ENCODE peak calls at places on chromosomes 5 and 9, in four cellular contexts. One of them, this sample, is unnamed.

GRCh38 chr5:54793612-54794436 is 191.6 kb downstream of the ESM1 start:
- DNase-seq in A549: no peak
- DNase-seq in mesothelial cell of epicardium: no peak
- DNase-seq in cerebellar cortex: no peak
- DNase-seq in this sample: no peak

GRCh38 chr5:112973036-112973435 is 3.6 kb upstream of the DCP2 start:
- DNase-seq in mesothelial cell of epicardium: no peak
- DNase-seq in cerebellar cortex: no peak
- DNase-seq in A549: no peak
- DNase-seq in this sample: no peak

GRCh38 chr5:139065296-139065695 is 132.9 kb downstream of the SIL1 start:
- DNase-seq in mesothelial cell of epicardium: no peak
- DNase-seq in cerebellar cortex: no peak
- DNase-seq in A549: no peak
- DNase-seq in this sample: no peak

GRCh38 chr9:95261890-95262289 is 55.6 kb downstream of the FANCC start:
- DNase-seq in A549: no peak
- DNase-seq in cerebellar cortex: no peak
- DNase-seq in mesothelial cell of epicardium: no peak
- DNase-seq in this sample: peak; percentile 69

GRCh38 chr5:35745193-35745592 is 111.5 kb upstream of the IL7R start:
- DNase-seq in cerebellar cortex: no peak
- DNase-seq in mesothelial cell of epicardium: no peak
- DNase-seq in A549: no peak
- DNase-seq in this sample: no peak

GRCh38 chr5:34043099-34043876 is at the start of gene C1QTNF3:
- DNase-seq in A549: no peak
- DNase-seq in cerebellar cortex: peak; percentile 20
- DNase-seq in mesothelial cell of epicardium: no peak
- DNase-seq in this sample: no peak

GRCh38 chr5:38938424-38938823 is 92.6 kb downstream of the OSMR start:
- DNase-seq in mesothelial cell of epicardium: no peak
- DNase-seq in cerebellar cortex: no peak
- DNase-seq in A549: no peak
- DNase-seq in this sample: no peak

GRCh38 chr5:59609501-59610265 is 283.8 kb downstream of the PDE4D start:
- DNase-seq in A549: no peak
- DNase-seq in cerebellar cortex: no peak
- DNase-seq in mesothelial cell of epicardium: no peak
- DNase-seq in this sample: no peak

GRCh38 chr5:151611127-151611775 is 20.1 kb upstream of the FAT2 start:
- DNase-seq in mesothelial cell of epicardium: no peak
- DNase-seq in A549: no peak
- DNase-seq in cerebellar cortex: peak; percentile 74
- DNase-seq in this sample: no peak

GRCh38 chr9:114491430-114492003 is 13.8 kb downstream of the WHRN start:
- DNase-seq in mesothelial cell of epicardium: no peak
- DNase-seq in A549: no peak
- DNase-seq in cerebellar cortex: no peak
- DNase-seq in this sample: no peak

GRCh38 chr9:311837-312236 is 97.2 kb downstream of the DOCK8 start:
- DNase-seq in mesothelial cell of epicardium: no peak
- DNase-seq in A549: no peak
- DNase-seq in cerebellar cortex: no peak
- DNase-seq in this sample: no peak

GRCh38 chr9:3980771-3981170 is 319.1 kb downstream of the GLIS3 start:
- DNase-seq in mesothelial cell of epicardium: no peak
- DNase-seq in cerebellar cortex: peak; percentile 80
- DNase-seq in A549: no peak
- DNase-seq in this sample: no peak

GRCh38 chr9:72210522-72210921 is 61.3 kb downstream of the GDA start:
- DNase-seq in mesothelial cell of epicardium: no peak
- DNase-seq in cerebellar cortex: no peak
- DNase-seq in A549: no peak
- DNase-seq in this sample: no peak

GRCh38 chr5:62977641-62978040 is 399.0 kb downstream of the LRRC70 start:
- DNase-seq in cerebellar cortex: no peak
- DNase-seq in mesothelial cell of epicardium: no peak
- DNase-seq in A549: no peak
- DNase-seq in this sample: no peak